ENCODE peak calls at places on chromosome 18, in nine cellular contexts. K, G, O, F, H, S, Y, N and D are unnamed samples.

GRCh38 chr18:70422061-70422965 is 133.5 kb downstream of the SOCS6 start:
- DNase-seq in K (peak; percentile 93), G (peak; percentile 94), O (peak; percentile 36), F (no peak), H (peak; percentile 52), S (peak; percentile 78), Y (peak; percentile 16), N (peak; percentile 95), D (peak; percentile 67)

GRCh38 chr18:6785411-6785810 is 55.9 kb downstream of the ARHGAP28 start:
- DNase-seq in K (no peak), G (no peak), O (no peak), F (no peak), H (no peak), S (no peak), Y (no peak), N (no peak), D (no peak)

GRCh38 chr18:11259421-11259820 is 110.1 kb upstream of the PIEZO2 start:
- DNase-seq in K (no peak), G (no peak), O (peak; percentile 76), F (no peak), H (no peak), S (no peak), Y (peak; percentile 37), N (peak; percentile 63), D (peak; percentile 27)

GRCh38 chr18:6624729-6625308 is 104.7 kb upstream of the ARHGAP28 start:
- DNase-seq in K (peak; percentile 71), G (no peak), O (no peak), F (no peak), H (no peak), S (no peak), Y (no peak), N (no peak), D (no peak)

GRCh38 chr18:48040457-48041110 is 110.1 kb upstream of the SMAD2 start:
- DNase-seq in K (no peak), G (no peak), O (no peak), F (no peak), H (no peak), S (no peak), Y (no peak), N (no peak), D (no peak)

GRCh38 chr18:41936471-41937134 is 18.4 kb upstream of the PIK3C3 start:
- DNase-seq in K (no peak), G (no peak), O (no peak), F (no peak), H (no peak), S (no peak), Y (no peak), N (no peak), D (no peak)

GRCh38 chr18:26479686-26480079 is 68.7 kb downstream of the KCTD1 start:
- DNase-seq in K (peak; percentile 19), G (no peak), O (no peak), F (no peak), H (no peak), S (no peak), Y (no peak), N (no peak), D (no peak)

GRCh38 chr18:70411307-70411706 is 122.5 kb downstream of the SOCS6 start:
- DNase-seq in K (no peak), G (no peak), O (no peak), F (no peak), H (no peak), S (no peak), Y (no peak), N (no peak), D (no peak)

GRCh38 chr18:31707815-31708214 is 23.4 kb upstream of the B4GALT6 start:
- DNase-seq in K (no peak), G (no peak), O (no peak), F (no peak), H (no peak), S (no peak), Y (no peak), N (no peak), D (no peak)

GRCh38 chr18:44592639-44593038 is 88.0 kb upstream of the SETBP1 start:
- DNase-seq in K (peak; percentile 70), G (no peak), O (no peak), F (no peak), H (no peak), S (no peak), Y (no peak), N (no peak), D (no peak)

GRCh38 chr18:26309283-26309682 is 83.0 kb downstream of the TAF4B start:
- DNase-seq in K (peak; percentile 60), G (no peak), O (no peak), F (no peak), H (no peak), S (no peak), Y (no peak), N (no peak), D (no peak)

GRCh38 chr18:23021625-23022024 is 88.5 kb downstream of the RBBP8 start:
- DNase-seq in K (no peak), G (no peak), O (no peak), F (no peak), H (no peak), S (no peak), Y (no peak), N (no peak), D (no peak)

GRCh38 chr18:57426187-57426586 is 9.0 kb upstream of the ONECUT2 start:
- DNase-seq in K (no peak), G (no peak), O (no peak), F (no peak), H (no peak), S (no peak), Y (no peak), N (no peak), D (no peak)

GRCh38 chr18:11850821-11851155 is 425 bp upstream of the CHMP1B start:
- DNase-seq in K (no peak), G (no peak), O (no peak), F (no peak), H (no peak), S (no peak), Y (no peak), N (no peak), D (no peak)

GRCh38 chr18:23650963-23651927 is 11.5 kb downstream of the ANKRD29 start:
- DNase-seq in K (peak; percentile 77), G (no peak), O (no peak), F (no peak), H (no peak), S (peak; percentile 29), Y (no peak), N (no peak), D (no peak)

GRCh38 chr18:45667056-45667455 is 51.8 kb downstream of the SLC14A2 start:
- DNase-seq in K (no peak), G (no peak), O (no peak), F (no peak), H (no peak), S (no peak), Y (no peak), N (no peak), D (no peak)

GRCh38 chr18:76977681-76978234 is 154.8 kb downstream of the MBP start:
- DNase-seq in K (peak; percentile 30), G (no peak), O (no peak), F (no peak), H (no peak), S (no peak), Y (no peak), N (no peak), D (no peak)

GRCh38 chr18:41972067-41973000 is 17.3 kb downstream of the PIK3C3 start:
- DNase-seq in K (no peak), G (no peak), O (no peak), F (no peak), H (no peak), S (no peak), Y (no peak), N (no peak), D (no peak)

GRCh38 chr18:46583711-46584110 is 73.3 kb downstream of the LOXHD1 start:
- DNase-seq in K (no peak), G (no peak), O (no peak), F (no peak), H (no peak), S (no peak), Y (no peak), N (no peak), D (no peak)

GRCh38 chr18:39523281-39523680 is 1957.7 kb upstream of the CELF4 start:
- DNase-seq in K (peak; percentile 57), G (peak; percentile 40), O (no peak), F (no peak), H (no peak), S (no peak), Y (no peak), N (peak; percentile 33), D (no peak)

DNA sequence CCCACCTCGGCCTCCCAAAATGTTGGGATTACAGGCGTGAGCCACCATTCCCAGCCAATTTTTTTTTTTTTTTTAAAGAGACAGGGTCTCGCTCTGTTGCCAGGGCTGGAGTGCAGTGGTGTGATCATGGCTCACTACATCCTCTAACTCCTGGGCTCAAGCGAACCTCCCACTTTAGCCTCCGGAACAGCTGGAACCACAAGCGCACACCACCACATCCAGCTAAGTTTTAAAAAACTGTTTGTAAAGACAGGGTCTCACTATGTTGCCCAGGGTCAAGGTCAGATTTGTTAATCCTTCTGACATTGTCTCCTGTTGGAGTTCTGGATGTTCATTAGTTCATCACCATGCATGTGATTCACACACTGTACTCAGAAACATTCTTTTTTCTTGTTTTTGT is 149.9 kb downstream of the TGIF1 start:
- DNase-seq in K (no peak), G (no peak), O (no peak), F (no peak), H (no peak), S (no peak), Y (no peak), N (no peak), D (no peak)
- H3K27ac ChIP-seq in K (no peak overlapping the region), G (peak overlapping the region; percentile 100), O (peak overlapping the region; percentile 10), F (no peak overlapping the region), H (peak overlapping the region; percentile 15), S (no peak overlapping the region), Y (no peak overlapping the region), N (no peak overlapping the region), D (no peak overlapping the region)

GRCh38 chr18:13137939-13138821 is 80.4 kb upstream of the LDLRAD4 start:
- DNase-seq in K (peak; percentile 8), G (no peak), O (peak; percentile 87), F (no peak), H (peak; percentile 44), S (peak; percentile 78), Y (peak; percentile 53), N (peak; percentile 52), D (peak; percentile 71)
- TF ChIP-seq POLR2A in K (no peak), G (no peak), O (no peak), F (no peak), H (no peak), S (peak; percentile 44), Y (no peak), N (no peak), D (peak; percentile 27)

GRCh38 chr18:79335833-79336360 is 59.8 kb upstream of the NFATC1 start:
- DNase-seq in K (no peak), G (no peak), O (no peak), F (no peak), H (no peak), S (no peak), Y (no peak), N (no peak), D (no peak)
- H3K4me1 ChIP-seq in K (no peaks in the 10 kb centered on the region), G (no peaks in the 10 kb centered on the region), O (no peaks in the 10 kb centered on the region), F (no peaks in the 10 kb centered on the region), H (no peaks in the 10 kb centered on the region), S (no peaks in the 10 kb centered on the region), Y (no peaks in the 10 kb centered on the region), N (no peaks in the 10 kb centered on the region), D (no peaks in the 10 kb centered on the region)

DNA sequence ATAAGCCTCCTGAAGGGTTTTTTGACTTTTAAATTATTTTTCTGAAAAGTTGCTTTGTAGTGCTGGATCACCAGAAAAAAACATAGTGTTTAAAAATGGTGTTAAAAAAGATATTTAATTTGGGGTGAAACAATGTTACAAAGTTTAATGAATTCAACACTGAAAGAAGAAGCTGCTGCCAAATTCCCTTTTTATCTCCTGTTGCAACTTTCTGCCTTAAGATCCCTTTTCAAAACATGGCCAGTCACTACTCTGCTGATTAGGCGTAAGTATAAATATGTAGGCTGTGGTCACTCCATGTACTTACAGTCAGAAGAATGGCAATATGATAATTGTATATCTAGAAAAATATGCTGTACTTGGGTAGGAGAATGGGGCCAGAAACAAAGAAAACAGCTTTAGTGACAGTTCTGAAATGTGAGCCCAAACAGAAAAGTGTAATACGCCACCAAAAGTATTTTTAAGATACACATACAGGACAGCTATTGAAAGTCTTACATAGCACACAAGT is 123.5 kb upstream of the ZBTB14 start:
- DNase-seq in K (no peak), G (no peak), O (no peak), F (no peak), H (no peak), S (no peak), Y (no peak), N (no peak), D (no peak)
- H3K27ac ChIP-seq in K (no peak overlapping the region), G (no peak overlapping the region), O (no peak overlapping the region), F (no peak overlapping the region), H (no peak overlapping the region), S (no peak overlapping the region), Y (no peak overlapping the region), N (no peak overlapping the region), D (no peak overlapping the region)